ENCODE peak calls at places on chromosomes 4 and X, in nine cellular contexts. One of them, this sample, is unnamed.

GRCh38 chr4:88158360-88159136 is at the start of gene ABCG2:
- DNase-seq in naive thymus-derived CD8-positive, alpha-beta T cell: no peak
- DNase-seq in K562: peak; percentile 77
- DNase-seq in dorsolateral prefrontal cortex: no peak
- DNase-seq in Jurkat, Clone E6-1: no peak
- DNase-seq in left ventricle myocardium superior: peak; percentile 43
- DNase-seq in LoVo: peak; percentile 53
- DNase-seq in smooth muscle cell of the brain vasculature: no peak
- DNase-seq in activated T-helper 9 cell treated with anti-CD3 and anti-CD28 coated beads, Interleukin-2, amount 50 U/mL, for 16 hours: peak; percentile 8
- DNase-seq in this sample: no peak

GRCh38 chrX:40806511-40807220 is 71.3 kb upstream of the MED14 start:
- DNase-seq in K562: peak; percentile 63
- DNase-seq in left ventricle myocardium superior: no peak
- DNase-seq in Jurkat, Clone E6-1: no peak
- DNase-seq in dorsolateral prefrontal cortex: no peak
- DNase-seq in naive thymus-derived CD8-positive, alpha-beta T cell: no peak
- DNase-seq in activated T-helper 9 cell treated with anti-CD3 and anti-CD28 coated beads, Interleukin-2, amount 50 U/mL, for 16 hours: no peak
- DNase-seq in smooth muscle cell of the brain vasculature: no peak
- DNase-seq in LoVo: no peak
- DNase-seq in this sample: no peak

GRCh38 chr4:40377462-40378385 is 42.6 kb downstream of the CHRNA9 start:
- DNase-seq in activated T-helper 9 cell treated with anti-CD3 and anti-CD28 coated beads, Interleukin-2, amount 50 U/mL, for 16 hours: no peak
- DNase-seq in LoVo: peak; percentile 18
- DNase-seq in left ventricle myocardium superior: no peak
- DNase-seq in dorsolateral prefrontal cortex: no peak
- DNase-seq in smooth muscle cell of the brain vasculature: no peak
- DNase-seq in K562: no peak
- DNase-seq in Jurkat, Clone E6-1: no peak
- DNase-seq in naive thymus-derived CD8-positive, alpha-beta T cell: no peak
- DNase-seq in this sample: no peak

GRCh38 chr4:73613130-73613529 is 7.1 kb downstream of the RASSF6 start:
- DNase-seq in Jurkat, Clone E6-1: no peak
- DNase-seq in smooth muscle cell of the brain vasculature: no peak
- DNase-seq in activated T-helper 9 cell treated with anti-CD3 and anti-CD28 coated beads, Interleukin-2, amount 50 U/mL, for 16 hours: no peak
- DNase-seq in dorsolateral prefrontal cortex: no peak
- DNase-seq in naive thymus-derived CD8-positive, alpha-beta T cell: no peak
- DNase-seq in LoVo: peak; percentile 23
- DNase-seq in left ventricle myocardium superior: no peak
- DNase-seq in K562: no peak
- DNase-seq in this sample: no peak

GRCh38 chrX:35919536-35920309 is at the start of gene CFAP47:
- DNase-seq in Jurkat, Clone E6-1: no peak
- DNase-seq in smooth muscle cell of the brain vasculature: no peak
- DNase-seq in dorsolateral prefrontal cortex: no peak
- DNase-seq in naive thymus-derived CD8-positive, alpha-beta T cell: no peak
- DNase-seq in left ventricle myocardium superior: peak; percentile 21
- DNase-seq in K562: peak; percentile 0
- DNase-seq in LoVo: no peak
- DNase-seq in activated T-helper 9 cell treated with anti-CD3 and anti-CD28 coated beads, Interleukin-2, amount 50 U/mL, for 16 hours: no peak
- DNase-seq in this sample: peak; percentile 10

GRCh38 chrX:2466876-2467656 is 33.7 kb downstream of the DHRSX start:
- DNase-seq in Jurkat, Clone E6-1: no peak
- DNase-seq in LoVo: no peak
- DNase-seq in left ventricle myocardium superior: no peak
- DNase-seq in K562: no peak
- DNase-seq in naive thymus-derived CD8-positive, alpha-beta T cell: no peak
- DNase-seq in dorsolateral prefrontal cortex: no peak
- DNase-seq in activated T-helper 9 cell treated with anti-CD3 and anti-CD28 coated beads, Interleukin-2, amount 50 U/mL, for 16 hours: no peak
- DNase-seq in smooth muscle cell of the brain vasculature: no peak
- DNase-seq in this sample: no peak

GRCh38 chr4:104444685-104445084 is 50.0 kb downstream of the CXXC4 start:
- DNase-seq in left ventricle myocardium superior: no peak
- DNase-seq in activated T-helper 9 cell treated with anti-CD3 and anti-CD28 coated beads, Interleukin-2, amount 50 U/mL, for 16 hours: no peak
- DNase-seq in LoVo: no peak
- DNase-seq in K562: no peak
- DNase-seq in smooth muscle cell of the brain vasculature: no peak
- DNase-seq in Jurkat, Clone E6-1: no peak
- DNase-seq in dorsolateral prefrontal cortex: no peak
- DNase-seq in naive thymus-derived CD8-positive, alpha-beta T cell: no peak
- DNase-seq in this sample: no peak

GRCh38 chrX:49812177-49812576 is 16.9 kb upstream of the PAGE4 start:
- DNase-seq in K562: no peak
- DNase-seq in Jurkat, Clone E6-1: no peak
- DNase-seq in naive thymus-derived CD8-positive, alpha-beta T cell: no peak
- DNase-seq in left ventricle myocardium superior: no peak
- DNase-seq in dorsolateral prefrontal cortex: no peak
- DNase-seq in smooth muscle cell of the brain vasculature: no peak
- DNase-seq in LoVo: no peak
- DNase-seq in activated T-helper 9 cell treated with anti-CD3 and anti-CD28 coated beads, Interleukin-2, amount 50 U/mL, for 16 hours: no peak
- DNase-seq in this sample: no peak

GRCh38 chr4:151922306-151922705 is 161.5 kb upstream of the GATB start:
- DNase-seq in naive thymus-derived CD8-positive, alpha-beta T cell: no peak
- DNase-seq in K562: no peak
- DNase-seq in activated T-helper 9 cell treated with anti-CD3 and anti-CD28 coated beads, Interleukin-2, amount 50 U/mL, for 16 hours: no peak
- DNase-seq in smooth muscle cell of the brain vasculature: no peak
- DNase-seq in LoVo: no peak
- DNase-seq in left ventricle myocardium superior: no peak
- DNase-seq in dorsolateral prefrontal cortex: no peak
- DNase-seq in Jurkat, Clone E6-1: no peak
- DNase-seq in this sample: no peak

GRCh38 chr4:173334891-173335754 is 965 bp upstream of the HMGB2 start:
- DNase-seq in naive thymus-derived CD8-positive, alpha-beta T cell: peak; percentile 2
- DNase-seq in K562: peak; percentile 94
- DNase-seq in activated T-helper 9 cell treated with anti-CD3 and anti-CD28 coated beads, Interleukin-2, amount 50 U/mL, for 16 hours: peak; percentile 5
- DNase-seq in LoVo: peak; percentile 83
- DNase-seq in smooth muscle cell of the brain vasculature: peak; percentile 65
- DNase-seq in left ventricle myocardium superior: peak; percentile 80
- DNase-seq in dorsolateral prefrontal cortex: no peak
- DNase-seq in Jurkat, Clone E6-1: peak; percentile 85
- DNase-seq in this sample: no peak

GRCh38 chrX:109862386-109862910 is 129.4 kb upstream of the ACSL4 start:
- DNase-seq in dorsolateral prefrontal cortex: no peak
- DNase-seq in LoVo: no peak
- DNase-seq in activated T-helper 9 cell treated with anti-CD3 and anti-CD28 coated beads, Interleukin-2, amount 50 U/mL, for 16 hours: no peak
- DNase-seq in smooth muscle cell of the brain vasculature: no peak
- DNase-seq in naive thymus-derived CD8-positive, alpha-beta T cell: no peak
- DNase-seq in K562: no peak
- DNase-seq in Jurkat, Clone E6-1: no peak
- DNase-seq in left ventricle myocardium superior: no peak
- DNase-seq in this sample: no peak

GRCh38 chr4:82811838-82812672 is 13.5 kb upstream of the SCD5 start:
- DNase-seq in activated T-helper 9 cell treated with anti-CD3 and anti-CD28 coated beads, Interleukin-2, amount 50 U/mL, for 16 hours: no peak
- DNase-seq in naive thymus-derived CD8-positive, alpha-beta T cell: no peak
- DNase-seq in dorsolateral prefrontal cortex: no peak
- DNase-seq in left ventricle myocardium superior: no peak
- DNase-seq in K562: no peak
- DNase-seq in LoVo: no peak
- DNase-seq in Jurkat, Clone E6-1: no peak
- DNase-seq in smooth muscle cell of the brain vasculature: peak; percentile 65
- DNase-seq in this sample: no peak

GRCh38 chr4:3196670-3197359 is 52.1 kb upstream of the MSANTD1 start:
- DNase-seq in LoVo: no peak
- DNase-seq in dorsolateral prefrontal cortex: no peak
- DNase-seq in K562: no peak
- DNase-seq in naive thymus-derived CD8-positive, alpha-beta T cell: no peak
- DNase-seq in activated T-helper 9 cell treated with anti-CD3 and anti-CD28 coated beads, Interleukin-2, amount 50 U/mL, for 16 hours: no peak
- DNase-seq in left ventricle myocardium superior: no peak
- DNase-seq in Jurkat, Clone E6-1: peak; percentile 66
- DNase-seq in smooth muscle cell of the brain vasculature: no peak
- DNase-seq in this sample: no peak

GRCh38 chr4:8388471-8388870 is 52.1 kb downstream of the ACOX3 start:
- DNase-seq in Jurkat, Clone E6-1: no peak
- DNase-seq in smooth muscle cell of the brain vasculature: no peak
- DNase-seq in activated T-helper 9 cell treated with anti-CD3 and anti-CD28 coated beads, Interleukin-2, amount 50 U/mL, for 16 hours: no peak
- DNase-seq in LoVo: no peak
- DNase-seq in naive thymus-derived CD8-positive, alpha-beta T cell: no peak
- DNase-seq in K562: no peak
- DNase-seq in left ventricle myocardium superior: peak; percentile 26
- DNase-seq in dorsolateral prefrontal cortex: no peak
- DNase-seq in this sample: no peak

GRCh38 chrX:64205441-64205734 is at the start of gene AMER1:
- DNase-seq in left ventricle myocardium superior: no peak
- DNase-seq in K562: no peak
- DNase-seq in Jurkat, Clone E6-1: no peak
- DNase-seq in activated T-helper 9 cell treated with anti-CD3 and anti-CD28 coated beads, Interleukin-2, amount 50 U/mL, for 16 hours: no peak
- DNase-seq in LoVo: no peak
- DNase-seq in dorsolateral prefrontal cortex: no peak
- DNase-seq in smooth muscle cell of the brain vasculature: peak; percentile 17
- DNase-seq in naive thymus-derived CD8-positive, alpha-beta T cell: no peak
- DNase-seq in this sample: no peak

GRCh38 chrX:46637937-46638336 is 64.4 kb downstream of the CHST7 start:
- DNase-seq in activated T-helper 9 cell treated with anti-CD3 and anti-CD28 coated beads, Interleukin-2, amount 50 U/mL, for 16 hours: no peak
- DNase-seq in K562: peak; percentile 1
- DNase-seq in Jurkat, Clone E6-1: no peak
- DNase-seq in dorsolateral prefrontal cortex: no peak
- DNase-seq in left ventricle myocardium superior: no peak
- DNase-seq in LoVo: no peak
- DNase-seq in smooth muscle cell of the brain vasculature: no peak
- DNase-seq in naive thymus-derived CD8-positive, alpha-beta T cell: no peak
- DNase-seq in this sample: no peak

This sample was measured in epithelial cell of proximal tubule.